ENCODE peak calls at places on chromosome 7, in eight cellular contexts. One of them, this sample, is unnamed.

GRCh38 chr7:2955177-2955768 is 88.4 kb downstream of the CARD11 start:
- DNase-seq in stomach: no peak
- DNase-seq in epithelial cell of esophagus: no peak
- DNase-seq in fibroblast of pulmonary artery: no peak
- DNase-seq in hepatocyte: no peak
- DNase-seq in ovary: no peak
- DNase-seq in A549: no peak
- DNase-seq in osteoblast: no peak
- DNase-seq in this sample: no peak

GRCh38 chr7:7104314-7104698 is 78.0 kb upstream of the C1GALT1 start:
- DNase-seq in stomach: no peak
- DNase-seq in epithelial cell of esophagus: no peak
- DNase-seq in fibroblast of pulmonary artery: peak
- DNase-seq in hepatocyte: no peak
- DNase-seq in ovary: no peak
- DNase-seq in A549: no peak
- DNase-seq in osteoblast: no peak
- DNase-seq in this sample: no peak

GRCh38 chr7:107387077-107387476 is 82.8 kb upstream of the GPR22 start:
- DNase-seq in stomach: no peak
- DNase-seq in epithelial cell of esophagus: no peak
- DNase-seq in fibroblast of pulmonary artery: peak
- DNase-seq in hepatocyte: peak
- DNase-seq in ovary: no peak
- DNase-seq in A549: no peak
- DNase-seq in osteoblast: peak
- DNase-seq in this sample: no peak

GRCh38 chr7:144960763-144961162 is 124.9 kb upstream of the TPK1 start:
- DNase-seq in stomach: no peak
- DNase-seq in epithelial cell of esophagus: no peak
- DNase-seq in fibroblast of pulmonary artery: no peak
- DNase-seq in hepatocyte: no peak
- DNase-seq in ovary: no peak
- DNase-seq in A549: no peak
- DNase-seq in osteoblast: no peak
- DNase-seq in this sample: no peak

GRCh38 chr7:7183833-7184463 is 1.6 kb downstream of the C1GALT1 start:
- DNase-seq in stomach: no peak
- DNase-seq in epithelial cell of esophagus: peak
- DNase-seq in fibroblast of pulmonary artery: peak
- DNase-seq in hepatocyte: no peak
- DNase-seq in ovary: no peak
- DNase-seq in A549: no peak
- DNase-seq in osteoblast: peak
- DNase-seq in this sample: no peak

GRCh38 chr7:5296627-5297226 is 14.0 kb downstream of the SLC29A4 start:
- DNase-seq in stomach: no peak
- DNase-seq in epithelial cell of esophagus: peak
- DNase-seq in fibroblast of pulmonary artery: no peak
- DNase-seq in hepatocyte: peak
- DNase-seq in ovary: no peak
- DNase-seq in A549: no peak
- DNase-seq in osteoblast: no peak
- DNase-seq in this sample: no peak

GRCh38 chr7:127885843-127886242 is 145.4 kb downstream of the LRRC4 start:
- DNase-seq in stomach: no peak
- DNase-seq in epithelial cell of esophagus: peak
- DNase-seq in fibroblast of pulmonary artery: peak
- DNase-seq in hepatocyte: peak
- DNase-seq in ovary: no peak
- DNase-seq in A549: no peak
- DNase-seq in osteoblast: peak
- DNase-seq in this sample: no peak

GRCh38 chr7:151404216-151405011 is 5.4 kb downstream of the WDR86 start:
- DNase-seq in stomach: no peak
- DNase-seq in epithelial cell of esophagus: peak
- DNase-seq in fibroblast of pulmonary artery: no peak
- DNase-seq in hepatocyte: peak
- DNase-seq in ovary: peak
- DNase-seq in A549: peak
- DNase-seq in osteoblast: peak
- DNase-seq in this sample: no peak

GRCh38 chr7:107666804-107667203 is 6.2 kb downstream of the SLC26A4 start:
- DNase-seq in stomach: no peak
- DNase-seq in epithelial cell of esophagus: peak
- DNase-seq in fibroblast of pulmonary artery: no peak
- DNase-seq in hepatocyte: no peak
- DNase-seq in ovary: no peak
- DNase-seq in A549: no peak
- DNase-seq in osteoblast: no peak
- DNase-seq in this sample: no peak

GRCh38 chr7:74104702-74105101 is 21.1 kb downstream of the LIMK1 start:
- DNase-seq in stomach: no peak
- DNase-seq in epithelial cell of esophagus: peak
- DNase-seq in fibroblast of pulmonary artery: no peak
- DNase-seq in hepatocyte: no peak
- DNase-seq in ovary: no peak
- DNase-seq in A549: no peak
- DNase-seq in osteoblast: peak
- DNase-seq in this sample: no peak

GRCh38 chr7:19175241-19175640 is 30.0 kb upstream of the FERD3L start:
- DNase-seq in stomach: no peak
- DNase-seq in epithelial cell of esophagus: no peak
- DNase-seq in fibroblast of pulmonary artery: no peak
- DNase-seq in hepatocyte: no peak
- DNase-seq in ovary: no peak
- DNase-seq in A549: no peak
- DNase-seq in osteoblast: no peak
- DNase-seq in this sample: no peak
- TF ChIP-seq CTCF in stomach: no peak
- TF ChIP-seq CTCF in epithelial cell of esophagus: no peak
- TF ChIP-seq CTCF in fibroblast of pulmonary artery: no peak
- TF ChIP-seq CTCF in hepatocyte: no peak
- TF ChIP-seq CTCF in ovary: no peak
- TF ChIP-seq CTCF in A549: no peak
- TF ChIP-seq CTCF in osteoblast: no peak
- TF ChIP-seq CTCF in this sample: no peak

GRCh38 chr7:142357953-142358520 is 100.2 kb upstream of the PRSS58 start:
- DNase-seq in stomach: no peak
- DNase-seq in epithelial cell of esophagus: peak
- DNase-seq in fibroblast of pulmonary artery: peak
- DNase-seq in hepatocyte: peak
- DNase-seq in ovary: no peak
- DNase-seq in A549: peak
- DNase-seq in osteoblast: peak
- DNase-seq in this sample: no peak
- H3K4me3 ChIP-seq in stomach: no peak
- H3K4me3 ChIP-seq in epithelial cell of esophagus: no peak
- H3K4me3 ChIP-seq in fibroblast of pulmonary artery: no peak
- H3K4me3 ChIP-seq in hepatocyte: no peak
- H3K4me3 ChIP-seq in ovary: no peak
- H3K4me3 ChIP-seq in A549: no peak
- H3K4me3 ChIP-seq in osteoblast: no peak
- H3K4me3 ChIP-seq in this sample: no peak

GRCh38 chr7:32428546-32428945 is 61.6 kb downstream of the LSM5 start:
- DNase-seq in stomach: no peak
- DNase-seq in epithelial cell of esophagus: no peak
- DNase-seq in fibroblast of pulmonary artery: no peak
- DNase-seq in hepatocyte: no peak
- DNase-seq in ovary: no peak
- DNase-seq in A549: no peak
- DNase-seq in osteoblast: no peak
- DNase-seq in this sample: no peak

DNA sequence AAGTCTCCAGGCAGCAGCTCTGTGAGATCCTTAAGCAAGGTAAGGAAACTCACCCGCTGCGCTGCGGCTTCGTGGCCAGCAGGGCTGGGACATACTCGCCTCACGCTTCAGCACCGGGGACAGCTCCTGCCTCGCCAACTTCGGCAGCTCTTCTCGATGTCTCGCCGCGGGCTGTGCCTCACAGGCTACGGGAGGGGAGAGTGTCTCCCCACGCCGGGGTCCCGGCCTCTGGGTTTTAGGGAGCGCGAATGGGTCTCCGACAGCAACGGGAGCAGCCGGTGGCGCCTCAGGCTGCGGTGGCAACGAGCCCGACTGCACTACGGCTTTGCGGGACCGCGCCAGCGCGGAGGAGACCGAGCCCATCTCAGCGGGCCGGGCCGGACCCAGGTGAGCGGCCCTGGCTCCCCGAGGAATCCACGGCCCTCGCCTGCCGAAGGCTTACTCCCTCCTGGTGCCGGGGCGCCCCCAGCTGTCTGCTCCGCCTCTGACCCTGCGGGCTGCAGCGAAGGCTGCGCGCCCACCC is 62.4 kb downstream of the LSM5 start:
- DNase-seq in stomach: peak
- DNase-seq in epithelial cell of esophagus: peak
- DNase-seq in fibroblast of pulmonary artery: peak
- DNase-seq in hepatocyte: peak
- DNase-seq in ovary: peak
- DNase-seq in A549: peak
- DNase-seq in osteoblast: peak
- DNase-seq in this sample: peak
- TF ChIP-seq CTCF in stomach: no peak
- TF ChIP-seq CTCF in epithelial cell of esophagus: peak
- TF ChIP-seq CTCF in fibroblast of pulmonary artery: peak
- TF ChIP-seq CTCF in hepatocyte: peak
- TF ChIP-seq CTCF in ovary: no peak
- TF ChIP-seq CTCF in A549: no peak
- TF ChIP-seq CTCF in osteoblast: peak
- TF ChIP-seq CTCF in this sample: peak

DNA sequence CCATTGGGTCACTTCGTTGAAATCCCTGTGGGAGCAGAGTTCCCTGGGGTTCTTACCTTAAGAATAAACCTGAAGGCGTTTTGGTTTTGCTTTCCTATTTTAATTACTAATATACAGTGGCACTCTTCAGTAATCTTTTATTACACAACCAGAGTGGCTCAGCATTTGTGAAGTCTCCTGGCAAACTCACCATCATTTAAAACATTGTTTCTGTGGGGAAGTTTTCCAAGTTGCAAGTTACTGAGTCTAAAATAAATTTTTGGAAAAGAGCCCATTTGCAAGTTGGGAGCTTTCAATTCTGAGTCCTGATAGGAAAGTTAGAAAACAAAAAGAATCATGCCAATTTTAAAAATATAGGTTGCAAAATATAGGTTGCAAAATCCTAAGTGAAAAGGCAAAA is 378.9 kb upstream of the C7orf33 start:
- DNase-seq in stomach: no peak
- DNase-seq in epithelial cell of esophagus: no peak
- DNase-seq in fibroblast of pulmonary artery: peak
- DNase-seq in hepatocyte: no peak
- DNase-seq in ovary: no peak
- DNase-seq in A549: no peak
- DNase-seq in osteoblast: no peak
- DNase-seq in this sample: no peak
- H3K4me3 ChIP-seq in stomach: no peak
- H3K4me3 ChIP-seq in epithelial cell of esophagus: no peak
- H3K4me3 ChIP-seq in fibroblast of pulmonary artery: peak
- H3K4me3 ChIP-seq in hepatocyte: no peak
- H3K4me3 ChIP-seq in ovary: no peak
- H3K4me3 ChIP-seq in A549: no peak
- H3K4me3 ChIP-seq in osteoblast: no peak
- H3K4me3 ChIP-seq in this sample: no peak

DNA sequence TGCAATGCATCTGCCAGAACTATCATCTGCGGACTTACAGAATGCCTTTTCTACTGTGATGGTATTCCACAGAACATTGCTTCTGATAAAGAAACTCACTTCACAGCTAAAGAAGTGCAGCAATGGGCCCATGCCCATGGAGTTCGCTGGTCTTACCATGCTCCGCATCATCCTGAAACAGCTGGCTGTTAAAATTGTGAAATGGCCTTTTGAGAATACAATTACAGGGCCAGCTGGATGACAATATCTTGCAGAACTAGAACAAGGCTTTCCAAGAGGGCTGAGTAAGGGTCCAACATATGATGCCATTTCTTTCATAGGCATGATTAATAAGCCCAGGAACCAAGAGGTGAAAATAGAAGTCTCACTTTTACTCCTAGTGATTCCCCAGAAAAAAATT is 104.1 kb upstream of the ADCY1 start:
- DNase-seq in stomach: no peak
- DNase-seq in epithelial cell of esophagus: no peak
- DNase-seq in fibroblast of pulmonary artery: no peak
- DNase-seq in hepatocyte: no peak
- DNase-seq in ovary: no peak
- DNase-seq in A549: no peak
- DNase-seq in osteoblast: no peak
- DNase-seq in this sample: no peak
- TF ChIP-seq CTCF in stomach: no peak
- TF ChIP-seq CTCF in epithelial cell of esophagus: no peak
- TF ChIP-seq CTCF in fibroblast of pulmonary artery: no peak
- TF ChIP-seq CTCF in hepatocyte: no peak
- TF ChIP-seq CTCF in ovary: no peak
- TF ChIP-seq CTCF in A549: no peak
- TF ChIP-seq CTCF in osteoblast: no peak
- TF ChIP-seq CTCF in this sample: no peak

GRCh38 chr7:90383879-90384278 is 19.4 kb upstream of the CLDN12 start:
- DNase-seq in stomach: no peak
- DNase-seq in epithelial cell of esophagus: peak
- DNase-seq in fibroblast of pulmonary artery: peak
- DNase-seq in hepatocyte: no peak
- DNase-seq in ovary: no peak
- DNase-seq in A549: no peak
- DNase-seq in osteoblast: peak
- DNase-seq in this sample: no peak
- H3K4me3 ChIP-seq in stomach: no peak
- H3K4me3 ChIP-seq in epithelial cell of esophagus: no peak
- H3K4me3 ChIP-seq in fibroblast of pulmonary artery: no peak
- H3K4me3 ChIP-seq in hepatocyte: no peak
- H3K4me3 ChIP-seq in ovary: no peak
- H3K4me3 ChIP-seq in A549: no peak
- H3K4me3 ChIP-seq in osteoblast: peak
- H3K4me3 ChIP-seq in this sample: no peak

DNA sequence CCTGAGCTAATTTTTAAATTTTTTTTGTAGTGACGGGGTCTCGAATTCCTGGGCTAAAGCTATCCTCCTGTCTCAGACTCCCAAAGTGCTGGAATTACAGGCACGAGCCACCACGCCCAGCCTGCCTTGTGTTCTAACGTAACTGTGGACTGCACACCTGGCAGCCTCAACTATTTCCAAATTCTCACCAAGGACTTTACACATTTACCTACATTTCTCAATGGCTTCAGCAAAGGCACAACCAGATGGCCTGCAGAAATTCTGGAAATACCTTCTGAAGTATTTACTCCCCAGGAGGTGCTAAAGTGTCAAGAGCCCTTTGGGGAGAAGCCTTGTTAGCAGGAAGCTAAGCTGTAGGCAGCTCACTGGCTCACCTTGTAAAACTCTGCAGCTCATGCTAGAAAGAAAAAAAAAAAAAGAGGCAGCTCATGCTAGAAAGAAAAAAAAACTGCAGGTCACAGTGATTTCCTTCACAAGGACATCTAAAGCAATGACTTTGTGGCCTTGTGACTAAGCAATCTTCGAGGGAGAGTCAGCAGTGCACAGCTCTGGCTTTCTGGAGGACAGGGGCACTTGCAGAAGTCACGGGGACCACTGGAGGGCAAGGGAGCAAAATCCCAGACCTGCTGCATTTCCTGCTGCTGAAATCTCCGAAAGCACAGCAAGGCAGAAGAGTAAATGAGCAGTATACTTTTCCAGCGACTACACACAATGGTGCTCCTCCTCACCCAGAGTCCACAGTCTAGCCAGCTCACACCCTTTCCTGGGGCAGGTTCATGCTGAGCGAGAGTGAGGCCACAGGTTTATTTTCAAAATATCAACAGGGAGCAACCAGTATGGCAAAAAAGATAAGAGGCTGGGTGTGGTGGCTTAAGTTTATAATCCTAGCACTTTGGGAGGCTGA is 40.4 kb downstream of the BAIAP2L1 start:
- DNase-seq in stomach: peak
- DNase-seq in epithelial cell of esophagus: no peak
- DNase-seq in fibroblast of pulmonary artery: no peak
- DNase-seq in hepatocyte: peak
- DNase-seq in ovary: no peak
- DNase-seq in A549: peak
- DNase-seq in osteoblast: no peak
- DNase-seq in this sample: no peak
- TF ChIP-seq CTCF in stomach: no peak
- TF ChIP-seq CTCF in epithelial cell of esophagus: no peak
- TF ChIP-seq CTCF in fibroblast of pulmonary artery: no peak
- TF ChIP-seq CTCF in hepatocyte: peak
- TF ChIP-seq CTCF in ovary: no peak
- TF ChIP-seq CTCF in A549: no peak
- TF ChIP-seq CTCF in osteoblast: no peak
- TF ChIP-seq CTCF in this sample: no peak